ENCODE peak calls at places on chromosome 4, in seven cellular contexts. E is Caco-2, S is heart right ventricle, W is sigmoid colon, L is fibroblast of lung, F is Karpas-422, I is body of pancreas. U is an unnamed sample. For H3K27me3, the result is how much of the 10 kb centered on the place peaks cover.

GRCh38 chr4:125187621-125188176 is 127.1 kb upstream of the FAT4 start:
- DNase-seq in E (no peak), S (peak), W (no peak), L (peak), F (no peak), I (no peak), U (no peak)

GRCh38 chr4:113474017-113474416 is 287.5 kb downstream of the CAMK2D start:
- DNase-seq in E (no peak), S (no peak), W (no peak), L (peak), F (no peak), I (no peak), U (no peak)

GRCh38 chr4:38162240-38162784 is 202.1 kb downstream of the PTTG2 start:
- DNase-seq in E (no peak), S (no peak), W (no peak), L (peak), F (no peak), I (peak), U (no peak)

GRCh38 chr4:55303818-55304217 is 42.2 kb upstream of the SRD5A3 start:
- DNase-seq in E (no peak), S (no peak), W (no peak), L (peak), F (no peak), I (no peak), U (no peak)

GRCh38 chr4:168734703-168735688 is 238.1 kb downstream of the PALLD start:
- DNase-seq in E (no peak), S (no peak), W (no peak), L (no peak), F (no peak), I (no peak), U (no peak)

GRCh38 chr4:120209706-120210105 is 143.1 kb upstream of the MAD2L1 start:
- DNase-seq in E (no peak), S (no peak), W (no peak), L (no peak), F (no peak), I (no peak), U (no peak)

GRCh38 chr4:21768349-21769310 is 179.9 kb downstream of the KCNIP4 start:
- DNase-seq in E (no peak), S (no peak), W (no peak), L (peak), F (peak), I (no peak), U (no peak)

GRCh38 chr4:138835833-138836521 is 179.6 kb upstream of the NOCT start:
- DNase-seq in E (peak), S (peak), W (no peak), L (peak), F (no peak), I (no peak), U (no peak)

GRCh38 chr4:128916832-128917231 is 107.3 kb downstream of the JADE1 start:
- DNase-seq in E (no peak), S (no peak), W (no peak), L (no peak), F (no peak), I (no peak), U (peak)

GRCh38 chr4:108171541-108172230 is 3.0 kb upstream of the LEF1 start:
- DNase-seq in E (no peak), S (no peak), W (no peak), L (peak), F (no peak), I (no peak), U (no peak)

GRCh38 chr4:26749867-26750266 is 110.8 kb upstream of the STIM2 start:
- DNase-seq in E (no peak), S (no peak), W (no peak), L (no peak), F (no peak), I (no peak), U (no peak)

GRCh38 chr4:137125011-137125410 is 407.3 kb downstream of the PCDH18 start:
- DNase-seq in E (no peak), S (no peak), W (no peak), L (peak), F (no peak), I (peak), U (no peak)

GRCh38 chr4:24772061-24772705 is 23.2 kb upstream of the SOD3 start:
- DNase-seq in E (no peak), S (no peak), W (no peak), L (no peak), F (no peak), I (no peak), U (no peak)

GRCh38 chr4:25578431-25578830 is 77.2 kb upstream of the SLC34A2 start:
- DNase-seq in E (no peak), S (no peak), W (no peak), L (no peak), F (no peak), I (no peak), U (no peak)

GRCh38 chr4:4225915-4226605 is 669 bp downstream of the OTOP1 start:
- DNase-seq in E (no peak), S (no peak), W (no peak), L (peak), F (no peak), I (no peak), U (no peak)

GRCh38 chr4:105542032-105542431 is 10.4 kb upstream of the ARHGEF38 start:
- DNase-seq in E (no peak), S (no peak), W (no peak), L (no peak), F (no peak), I (no peak), U (no peak)
- H3K27me3 ChIP-seq in E (under half), S (under half), W (under half), L (under half), F (under half), I (under half), U (under half)

DNA sequence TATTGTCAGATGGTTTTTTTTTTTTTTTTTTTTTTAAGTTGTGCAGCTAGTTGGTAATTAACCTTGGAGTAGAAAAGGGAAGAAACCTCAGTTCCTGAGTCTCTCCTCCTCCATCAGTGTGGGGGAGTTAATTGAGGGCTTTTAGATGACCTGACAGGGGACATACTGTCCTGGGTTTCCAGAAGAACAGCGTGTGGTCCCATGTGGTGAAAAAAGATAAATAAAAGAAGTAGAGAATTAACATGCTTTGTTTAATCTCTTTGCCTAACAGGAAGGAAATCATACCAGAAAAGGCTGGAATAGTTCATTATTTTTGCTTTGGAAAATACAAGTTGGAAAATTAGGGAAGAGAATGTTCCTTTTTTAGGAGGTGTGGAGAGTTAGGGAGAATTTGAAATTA is 123.8 kb downstream of the ARHGAP10 start:
- DNase-seq in E (no peak), S (no peak), W (no peak), L (no peak), F (no peak), I (no peak), U (no peak)
- H3K27me3 ChIP-seq in E (under half), S (under half), W (under half), L (under half), F (under half), I (under half), U (under half)

DNA sequence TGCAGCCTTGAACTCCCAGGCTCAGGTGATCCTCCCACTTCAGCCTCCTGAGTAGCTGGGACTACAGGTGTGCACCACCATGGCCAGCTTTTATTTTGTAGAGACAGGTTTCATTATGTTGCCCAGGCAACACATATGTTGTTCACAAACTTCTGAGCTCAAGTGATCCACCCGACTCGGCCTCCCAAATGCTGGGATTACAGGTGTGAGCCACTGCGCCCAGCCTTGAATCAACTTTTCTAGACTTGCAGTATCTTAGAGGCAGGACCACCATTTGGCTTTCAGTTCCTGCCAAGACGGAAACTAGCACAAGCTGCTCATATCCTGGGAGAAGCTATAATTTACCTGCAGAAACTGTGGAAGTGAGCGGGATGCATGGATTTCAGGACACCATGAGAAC is 19.9 kb downstream of the NAT8L start:
- DNase-seq in E (no peak), S (no peak), W (peak), L (no peak), F (no peak), I (no peak), U (no peak)
- H3K27me3 ChIP-seq in E (under half), S (under half), W (under half), L (under half), F (under half), I (under half), U (under half)

GRCh38 chr4:165005352-165005751 is 26.4 kb upstream of the TRIM60 start:
- DNase-seq in E (no peak), S (no peak), W (no peak), L (no peak), F (no peak), I (no peak), U (no peak)
- H3K27me3 ChIP-seq in E (under half), S (under half), W (under half), L (under half), F (under half), I (under half), U (under half)

U was measured in left lung.